ENCODE peak calls at places on chromosomes 12 and 14, in eight cellular contexts. J is stomach; Q is CD8-positive, alpha-beta memory T cell; H is transverse colon; F is Peyer's patch; T is left ventricle myocardium inferior; S is HepG2; A is keratinocyte. Z is an unnamed sample.

GRCh38 chr12:2860170-2860569 is 3.3 kb upstream of the TEX52 start:
- DNase-seq in H (no peak), Q (no peak), F (no peak), S (no peak), J (no peak), T (no peak), A (no peak), Z (no peak)

GRCh38 chr12:32477714-32478113 is 78.4 kb downstream of the FGD4 start:
- DNase-seq in Q (no peak), H (no peak), T (no peak), F (no peak), A (no peak), J (no peak), S (no peak), Z (no peak)

GRCh38 chr12:34405286-34406227 is 383.3 kb downstream of the ALG10 start:
- DNase-seq in S (no peak), F (peak; percentile 40), A (no peak), Q (no peak), H (peak; percentile 3), J (no peak), T (peak; percentile 8), Z (peak; percentile 30)

GRCh38 chr12:5514545-5514944 is 82.6 kb downstream of the NTF3 start:
- DNase-seq in F (no peak), J (no peak), T (no peak), Q (no peak), A (no peak), H (no peak), S (no peak), Z (no peak)

GRCh38 chr14:103894034-103894722 is 34.1 kb upstream of the TDRD9 start:
- DNase-seq in F (peak; percentile 64), J (peak; percentile 71), T (no peak), H (no peak), Q (no peak), S (no peak), A (no peak), Z (peak; percentile 9)

GRCh38 chr14:39488600-39488999 is 56.4 kb upstream of the FBXO33 start:
- DNase-seq in T (no peak), F (no peak), A (no peak), S (no peak), J (no peak), Q (no peak), H (no peak), Z (no peak)

GRCh38 chr12:96294831-96295230 is 100.7 kb downstream of the ELK3 start:
- DNase-seq in F (no peak), S (no peak), A (no peak), T (no peak), Q (no peak), H (no peak), J (no peak), Z (no peak)

GRCh38 chr12:88391556-88391955 is 188.7 kb downstream of the KITLG start:
- DNase-seq in A (no peak), H (no peak), Q (no peak), S (no peak), T (no peak), F (no peak), J (no peak), Z (no peak)

GRCh38 chr12:124687695-124688301 is 120.4 kb upstream of the NCOR2 start:
- DNase-seq in Q (no peak), J (no peak), F (no peak), T (peak; percentile 56), A (no peak), H (no peak), S (no peak), Z (peak; percentile 86)

GRCh38 chr14:73232984-73233383 is 4.3 kb upstream of the PAPLN start:
- DNase-seq in A (no peak), F (no peak), S (no peak), H (no peak), J (no peak), T (no peak), Q (no peak), Z (no peak)

GRCh38 chr12:72330291-72330690 is 58.1 kb downstream of the TRHDE start:
- DNase-seq in F (no peak), A (no peak), Q (no peak), H (no peak), J (no peak), S (no peak), T (no peak), Z (no peak)

GRCh38 chr14:80269338-80269935 is 58.1 kb upstream of the DIO2 start:
- DNase-seq in T (no peak), H (no peak), J (no peak), F (no peak), S (no peak), Q (no peak), A (no peak), Z (no peak)

DNA sequence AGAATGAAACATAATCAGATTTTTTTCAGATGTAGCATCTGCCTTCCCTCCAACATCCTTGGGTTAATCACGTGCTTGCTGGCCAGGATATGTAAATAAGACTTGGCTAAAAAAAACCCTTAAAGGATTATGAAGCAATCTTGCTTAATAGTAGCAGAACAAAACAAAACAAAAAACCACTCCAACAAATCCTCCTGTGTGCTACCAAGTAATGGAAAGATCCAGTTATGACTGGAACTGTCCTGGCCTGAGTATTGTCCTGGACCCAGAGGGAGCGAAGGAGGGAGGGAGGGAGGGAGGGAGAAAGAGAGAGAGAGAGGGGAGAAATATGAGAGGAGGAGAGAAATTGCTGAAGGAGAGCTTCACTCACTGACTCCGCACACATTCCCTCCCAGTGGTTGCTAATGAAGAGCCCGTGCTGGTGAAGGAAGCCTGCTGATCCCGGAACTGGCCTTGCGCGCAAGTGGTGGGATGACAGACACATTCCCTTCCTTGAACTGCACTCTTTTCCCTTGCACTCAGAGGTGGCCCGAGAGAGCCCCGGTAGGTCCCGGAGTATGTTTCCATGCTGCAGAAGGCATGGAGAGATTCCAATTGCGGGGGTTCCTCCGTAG is 57.2 kb downstream of the HMGA2 start:
- DNase-seq in S (no peak), Q (no peak), A (no peak), T (peak; percentile 24), J (peak; percentile 30), F (peak; percentile 49), H (peak; percentile 15), Z (peak; percentile 45)
- H3K4me3 ChIP-seq in S (no peak overlapping the region), Q (no peak overlapping the region), A (no peak overlapping the region), T (peak overlapping the region; percentile 63), J (peak overlapping the region; percentile 43), F (no peak overlapping the region), H (peak overlapping the region; percentile 6), Z (peak overlapping the region; percentile 55)

DNA sequence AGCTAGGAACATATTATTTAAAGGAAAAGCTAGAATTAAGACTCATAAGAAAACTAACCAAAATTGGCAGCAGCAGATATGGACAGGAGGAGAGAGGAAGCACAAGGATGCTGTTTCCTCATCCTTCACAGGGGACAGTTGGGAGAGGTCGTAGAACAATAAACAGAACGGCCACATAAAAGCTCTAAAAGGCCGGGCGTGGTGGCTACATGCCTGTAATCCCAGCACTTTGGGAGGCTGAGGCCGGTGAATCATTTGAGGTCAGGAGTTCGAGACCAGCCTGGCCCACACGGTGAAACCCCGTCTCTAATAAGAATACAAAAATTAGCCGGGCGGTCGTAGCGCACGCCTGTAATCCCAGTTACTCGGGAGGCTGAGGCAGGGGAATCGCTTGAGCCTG is 10.5 kb downstream of the TCL1B start:
- DNase-seq in Q (no peak), A (no peak), H (no peak), T (no peak), F (no peak), S (no peak), J (no peak), Z (no peak)
- H3K27ac ChIP-seq in Q (no peak overlapping the region), A (no peak overlapping the region), H (no peak overlapping the region), T (no peak overlapping the region), F (no peak overlapping the region), S (no peak overlapping the region), J (no peak overlapping the region), Z (no peak overlapping the region)

GRCh38 chr12:52019123-52019770 is 12.5 kb downstream of the TAMALIN start:
- DNase-seq in J (no peak), A (no peak), F (no peak), Q (no peak), T (no peak), S (no peak), H (no peak), Z (peak; percentile 59)

GRCh38 chr12:52014567-52015392 is 8.0 kb downstream of the TAMALIN start:
- DNase-seq in Q (no peak), F (no peak), A (no peak), J (no peak), S (no peak), T (no peak), H (no peak), Z (peak; percentile 60)

GRCh38 chr12:52018448-52019122 is 11.8 kb downstream of the TAMALIN start:
- DNase-seq in J (no peak), S (no peak), A (no peak), H (no peak), F (no peak), Q (no peak), T (no peak), Z (no peak)

GRCh38 chr12:52013626-52014310 is 7.0 kb downstream of the TAMALIN start:
- DNase-seq in J (no peak), F (no peak), Q (no peak), T (no peak), A (no peak), S (no peak), H (no peak), Z (no peak)

GRCh38 chr12:52015393-52016081 is 8.8 kb downstream of the TAMALIN start:
- DNase-seq in A (no peak), S (no peak), J (no peak), Q (no peak), T (no peak), H (no peak), F (no peak), Z (no peak)
- H3K4me3 ChIP-seq in A (no peak overlapping the region), S (no peak overlapping the region), J (no peak overlapping the region), Q (no peak overlapping the region), T (no peak overlapping the region), H (no peak overlapping the region), F (no peak overlapping the region), Z (no peak overlapping the region)

GRCh38 chr12:48169011-48169410 is 11.7 kb upstream of the ASB8 start:
- DNase-seq in H (no peak), A (no peak), S (no peak), Q (no peak), T (no peak), J (no peak), F (no peak), Z (no peak)
- H3K27ac ChIP-seq in H (no peak overlapping the region), A (no peak overlapping the region), S (no peak overlapping the region), Q (no peak overlapping the region), T (no peak overlapping the region), J (no peak overlapping the region), F (no peak overlapping the region), Z (no peak overlapping the region)

DNA sequence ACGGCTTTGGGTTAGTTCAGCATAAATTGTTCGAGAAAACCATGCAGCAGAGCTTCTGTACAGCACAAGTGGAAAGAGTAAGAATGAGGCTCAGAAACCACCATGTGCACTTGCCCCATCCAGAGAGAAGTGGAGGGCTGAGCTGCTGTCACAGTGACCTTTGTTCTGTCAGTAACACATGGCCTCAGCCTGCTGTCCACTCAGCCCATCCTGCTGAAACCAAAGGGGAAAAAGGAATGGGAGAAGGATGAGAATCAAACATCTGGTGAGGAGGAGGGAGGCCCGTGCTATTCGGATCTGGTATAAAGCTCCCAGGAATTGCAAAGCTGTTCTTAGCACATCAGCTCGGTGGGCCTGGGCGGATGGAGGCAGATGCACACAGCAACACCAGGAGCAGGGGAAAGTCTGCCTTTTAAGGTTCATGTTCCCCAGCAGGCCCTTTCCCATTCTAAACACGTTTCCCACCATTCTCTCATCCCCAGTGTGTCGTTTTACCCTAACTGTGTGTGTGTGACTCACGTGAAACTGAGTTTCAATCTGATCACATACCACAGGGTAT is 36.7 kb downstream of the RTRAF start:
- DNase-seq in S (no peak), Q (no peak), A (no peak), T (no peak), J (no peak), F (no peak), H (no peak), Z (no peak)
- H3K4me3 ChIP-seq in S (no peak overlapping the region), Q (no peak overlapping the region), A (no peak overlapping the region), T (no peak overlapping the region), J (no peak overlapping the region), F (no peak overlapping the region), H (no peak overlapping the region), Z (no peak overlapping the region)

GRCh38 chr14:92595267-92595666 is 81.7 kb downstream of the RIN3 start:
- DNase-seq in T (no peak), J (no peak), H (no peak), S (no peak), A (no peak), F (no peak), Q (no peak), Z (no peak)
- H3K27ac ChIP-seq in T (no peak overlapping the region), J (no peak overlapping the region), H (no peak overlapping the region), S (no peak overlapping the region), A (no peak overlapping the region), F (no peak overlapping the region), Q (no peak overlapping the region), Z (no peak overlapping the region)

Z was measured in right cardiac atrium.